ENCODE peak calls at places on chromosome 6, in four cellular contexts. G, M, E and D are unnamed samples.

GRCh38 chr6:3825851-3826581 is 23.2 kb upstream of the FAM50B start:
- DNase-seq in M (peak), G (no peak), E (no peak), D (no peak)

GRCh38 chr6:106745824-106746610 is 116.6 kb downstream of the QRSL1 start:
- DNase-seq in G (peak), M (no peak), E (no peak), D (peak)

GRCh38 chr6:157143171-157143884 is 180.0 kb downstream of the TMEM242 start:
- DNase-seq in G (peak), M (peak), E (peak), D (no peak)

GRCh38 chr6:158131926-158132325 is 36.1 kb downstream of the SERAC1 start:
- DNase-seq in G (peak), E (peak), M (no peak), D (peak)

GRCh38 chr6:90146914-90147668 is 149.6 kb downstream of the BACH2 start:
- DNase-seq in E (no peak), G (no peak), M (no peak), D (no peak)

GRCh38 chr6:16760536-16761468 is at the start of gene ATXN1:
- DNase-seq in E (peak), M (no peak), G (no peak), D (peak)

GRCh38 chr6:54244430-54244829 is 63.8 kb upstream of the TINAG start:
- DNase-seq in E (no peak), G (no peak), M (no peak), D (no peak)

GRCh38 chr6:80886475-80886874 is 780.0 kb downstream of the BCKDHB start:
- DNase-seq in M (no peak), E (no peak), G (no peak), D (no peak)

GRCh38 chr6:50845499-50846108 is 26.9 kb downstream of the TFAP2B start:
- DNase-seq in G (no peak), M (no peak), E (no peak), D (no peak)

GRCh38 chr6:140897349-140897748 is 1235.4 kb upstream of the GJE1 start:
- DNase-seq in G (no peak), E (no peak), M (no peak), D (no peak)

GRCh38 chr6:20198764-20199174 is 13.5 kb downstream of the MBOAT1 start:
- DNase-seq in E (no peak), M (no peak), G (no peak), D (no peak)

GRCh38 chr6:163956571-163957407 is 542.3 kb downstream of the QKI start:
- DNase-seq in E (peak), M (peak), G (peak), D (peak)

GRCh38 chr6:41371992-41372525 is 36.7 kb downstream of the NCR2 start:
- DNase-seq in G (peak), M (no peak), E (no peak), D (no peak)

GRCh38 chr6:81751388-81752083 is 945 bp downstream of the TENT5A start:
- DNase-seq in G (no peak), M (no peak), E (peak), D (peak)

GRCh38 chr6:159989882-159990480 is 21.1 kb downstream of the IGF2R start:
- DNase-seq in M (no peak), E (no peak), G (no peak), D (no peak)

GRCh38 chr6:75412937-75413662 is 80.5 kb downstream of the FILIP1 start:
- DNase-seq in G (no peak), M (no peak), E (no peak), D (no peak)

GRCh38 chr6:7974932-7975763 is 64.6 kb upstream of the TXNDC5 start:
- DNase-seq in M (peak), E (no peak), G (no peak), D (peak)

GRCh38 chr6:144286503-144287393 is 1.6 kb downstream of the UTRN start:
- DNase-seq in G (no peak), E (no peak), M (peak), D (no peak)

GRCh38 chr6:24719125-24719931 is at the start of gene C6orf62:
- DNase-seq in M (no peak), G (no peak), E (peak), D (peak)

GRCh38 chr6:40720375-40720748 is 133.2 kb upstream of the LRFN2 start:
- DNase-seq in M (no peak), E (no peak), G (no peak), D (no peak)